ENCODE peak calls at places on chromosome 18, in six cellular contexts. B is activated T-cell treated with anti-CD3 and anti-CD28 coated beads for 1 hour; U is NCI-H2029; F is neural crest cell; I is stimulated activated CD8-positive, alpha-beta memory T cell treated with anti-CD3 and anti-CD28 coated beads, Interleukin-2, amount 100 ng/mL, for 48 hours; Y is T-helper 1 cell. K is an unnamed sample.
A peak's percentile ranks its signal among the peaks of the same experiment; 100 is the strongest.

GRCh38 chr18:9824474-9824832 is 61.3 kb upstream of the TXNDC2 start:
- DNase-seq in Y (no peak), U (no peak), F (no peak), B (no peak), I (no peak), K (no peak)

GRCh38 chr18:63292844-63293683 is 26.5 kb downstream of the BCL2 start:
- DNase-seq in I (no peak), U (no peak), F (no peak), Y (peak; percentile 63), B (no peak), K (no peak)

GRCh38 chr18:22197668-22198067 is 28.3 kb downstream of the GATA6 start:
- DNase-seq in I (no peak), Y (no peak), U (no peak), F (no peak), B (no peak), K (no peak)

GRCh38 chr18:23438608-23439366 is 14.3 kb upstream of the RIOK3 start:
- DNase-seq in I (no peak), B (no peak), Y (no peak), F (no peak), U (no peak), K (no peak)

GRCh38 chr18:74609535-74609934 is 11.9 kb downstream of the ZNF407 start:
- DNase-seq in I (no peak), F (no peak), U (no peak), Y (no peak), B (no peak), K (no peak)

GRCh38 chr18:11154369-11154982 is 5.1 kb upstream of the PIEZO2 start:
- DNase-seq in Y (no peak), F (no peak), I (no peak), B (no peak), U (peak; percentile 28), K (no peak)

GRCh38 chr18:42429208-42429607 is 474.2 kb downstream of the PIK3C3 start:
- DNase-seq in Y (no peak), U (no peak), B (no peak), F (no peak), I (no peak), K (no peak)

GRCh38 chr18:24613887-24614286 is 153.4 kb downstream of the HRH4 start:
- DNase-seq in B (no peak), U (no peak), I (no peak), F (no peak), Y (no peak), K (no peak)

GRCh38 chr18:38241736-38242135 is 676.1 kb upstream of the CELF4 start:
- DNase-seq in I (no peak), F (no peak), U (no peak), B (no peak), Y (no peak), K (no peak)

GRCh38 chr18:44823286-44823685 is 142.6 kb downstream of the SETBP1 start:
- DNase-seq in B (no peak), Y (no peak), I (no peak), F (no peak), U (peak; percentile 40), K (no peak)

GRCh38 chr18:8333961-8334360 is 275.3 kb upstream of the RAB12 start:
- DNase-seq in I (no peak), B (no peak), Y (no peak), U (no peak), F (no peak), K (no peak)

GRCh38 chr18:31686572-31686971 is 2.2 kb upstream of the B4GALT6 start:
- DNase-seq in I (no peak), U (no peak), Y (no peak), F (no peak), B (no peak), K (no peak)

GRCh38 chr18:5895886-5896740 is 791 bp upstream of the TMEM200C start:
- DNase-seq in B (no peak), F (peak; percentile 63), Y (no peak), I (no peak), U (no peak), K (peak; percentile 32)

GRCh38 chr18:7871560-7872456 is 304.7 kb downstream of the PTPRM start:
- DNase-seq in B (no peak), F (no peak), Y (no peak), I (no peak), U (no peak), K (no peak)

GRCh38 chr18:67961701-67962440 is 445.4 kb upstream of the DSEL start:
- DNase-seq in U (no peak), I (no peak), B (no peak), F (no peak), Y (no peak), K (no peak)

GRCh38 chr18:32754508-32755263 is 18.1 kb downstream of the KLHL14 start:
- DNase-seq in Y (no peak), B (no peak), I (no peak), U (no peak), F (no peak), K (no peak)

GRCh38 chr18:210075-210474 is 51.7 kb downstream of the USP14 start:
- DNase-seq in F (no peak), I (no peak), U (no peak), Y (no peak), B (no peak), K (no peak)

GRCh38 chr18:13461488-13461887 is 242.9 kb downstream of the LDLRAD4 start:
- DNase-seq in I (no peak), F (no peak), U (no peak), B (no peak), Y (no peak), K (no peak)

GRCh38 chr18:79413025-79413424 is 17.3 kb downstream of the NFATC1 start:
- DNase-seq in B (no peak), U (no peak), Y (no peak), F (no peak), I (no peak), K (no peak)

GRCh38 chr18:12056034-12056883 is 37.4 kb upstream of the ANKRD62 start:
- DNase-seq in Y (no peak), I (no peak), F (no peak), U (no peak), B (no peak), K (no peak)

GRCh38 chr18:38307919-38308318 is 742.3 kb upstream of the CELF4 start:
- DNase-seq in F (no peak), I (no peak), Y (no peak), U (no peak), B (no peak), K (no peak)

GRCh38 chr18:32998285-32998684 is 225.5 kb upstream of the KLHL14 start:
- DNase-seq in Y (no peak), I (no peak), B (no peak), U (no peak), F (no peak), K (no peak)

GRCh38 chr18:48643262-48643661 is 104.4 kb downstream of the CTIF start:
- DNase-seq in U (no peak), F (no peak), Y (no peak), I (no peak), B (no peak), K (no peak)

GRCh38 chr18:21703241-21703820 is 1.2 kb downstream of the ABHD3 start:
- DNase-seq in U (no peak), Y (no peak), I (no peak), F (peak; percentile 14), B (no peak), K (no peak)

GRCh38 chr18:75360206-75360605 is 67.3 kb downstream of the SMIM21 start:
- DNase-seq in I (no peak), B (no peak), F (no peak), U (no peak), Y (no peak), K (no peak)

GRCh38 chr18:28115149-28115550 is 61.8 kb downstream of the CDH2 start:
- DNase-seq in I (no peak), F (no peak), U (no peak), B (no peak), Y (no peak), K (no peak)

GRCh38 chr18:26863122-26863879 is 2.2 kb downstream of the AQP4 start:
- DNase-seq in U (no peak), Y (no peak), F (peak; percentile 30), I (no peak), B (no peak), K (peak; percentile 51)

GRCh38 chr18:11488175-11488574 is 121.2 kb upstream of the SLC35G4 start:
- DNase-seq in B (no peak), I (no peak), F (no peak), U (no peak), Y (no peak), K (no peak)

GRCh38 chr18:60189840-60190239 is 182.7 kb downstream of the MC4R start:
- DNase-seq in Y (no peak), U (no peak), I (no peak), F (no peak), B (no peak), K (no peak)

GRCh38 chr18:51941999-51942398 is 398.0 kb upstream of the DCC start:
- DNase-seq in Y (no peak), F (no peak), I (no peak), B (no peak), U (no peak), K (no peak)

GRCh38 chr18:71443726-71444480 is 1100.2 kb downstream of the CBLN2 start:
- DNase-seq in B (no peak), F (no peak), Y (no peak), I (no peak), U (no peak), K (no peak)

K was measured in mesothelial cell of epicardium.